ENCODE peak calls at places on chromosomes 16 and 17, in ten cellular contexts. D is hepatocyte, Z is HepG2, M is K562, W is fibroblast of lung, F is GM23248, J is mammary epithelial cell, S is GM23338, H is endothelial cell of umbilical vein, T is neural progenitor cell. V is an unnamed sample.

GRCh38 chr17:82661717-82662683 is 13.8 kb upstream of the WDR45B start:
- DNase-seq in H (no peak), Z (no peak), W (no peak), M (no peak), S (no peak), D (no peak), J (no peak), T (no peak), F (no peak), V (no peak)

GRCh38 chr16:588639-588888 is 1.3 kb upstream of the RAB40C start:
- DNase-seq in T (peak; percentile 81), W (peak; percentile 76), F (peak; percentile 92), M (no peak), D (peak; percentile 82), Z (no peak), H (peak; percentile 69), S (peak; percentile 78), J (peak; percentile 54), V (peak; percentile 25)

GRCh38 chr16:392450-393027 is 4.5 kb upstream of the NME4 start:
- DNase-seq in W (no peak), S (no peak), H (no peak), F (no peak), Z (no peak), J (no peak), D (no peak), T (no peak), M (no peak), V (no peak)

GRCh38 chr16:27827765-27828164 is 235.7 kb downstream of the GSG1L start:
- DNase-seq in D (no peak), W (no peak), Z (no peak), S (no peak), J (no peak), M (no peak), F (no peak), H (no peak), T (no peak), V (no peak)

GRCh38 chr17:81254955-81255717 is 16.0 kb downstream of the NDUFAF8 start:
- DNase-seq in M (peak; percentile 45), T (peak; percentile 76), Z (peak; percentile 45), S (peak; percentile 84), D (peak; percentile 89), F (peak; percentile 83), W (peak; percentile 77), J (no peak), H (peak; percentile 64), V (peak; percentile 77)

GRCh38 chr16:83552930-83553329 is 254.8 kb upstream of the HSBP1 start:
- DNase-seq in F (no peak), H (no peak), W (no peak), T (no peak), D (no peak), J (no peak), S (no peak), M (no peak), Z (no peak), V (no peak)

GRCh38 chr16:87648236-87648635 is 45.9 kb downstream of the JPH3 start:
- DNase-seq in F (peak; percentile 13), T (no peak), M (no peak), D (no peak), J (no peak), W (no peak), Z (no peak), H (no peak), S (no peak), V (no peak)

GRCh38 chr17:67469208-67469980 is 92.3 kb downstream of the PITPNC1 start:
- DNase-seq in T (no peak), M (no peak), H (no peak), F (no peak), D (peak; percentile 34), J (no peak), S (peak; percentile 37), Z (peak; percentile 36), W (peak; percentile 68), V (no peak)

GRCh38 chr17:78343099-78343432 is 16.8 kb downstream of the SOCS3 start:
- DNase-seq in Z (no peak), H (peak; percentile 48), T (no peak), S (peak; percentile 72), W (peak; percentile 94), M (no peak), D (peak; percentile 72), J (peak; percentile 74), F (peak; percentile 99), V (peak; percentile 79)

GRCh38 chr16:31333686-31334649 is 21.0 kb upstream of the ITGAX start:
- DNase-seq in H (no peak), D (peak; percentile 45), Z (peak; percentile 66), T (peak; percentile 43), S (peak; percentile 71), M (peak; percentile 61), W (no peak), F (peak; percentile 24), J (peak; percentile 17), V (peak; percentile 29)

GRCh38 chr17:77568540-77568939 is 390.0 kb upstream of the TNRC6C start:
- DNase-seq in T (no peak), D (no peak), S (no peak), M (no peak), H (no peak), J (no peak), Z (no peak), W (no peak), F (no peak), V (no peak)

GRCh38 chr16:29852654-29853053 is 10.4 kb downstream of the CDIPT start:
- DNase-seq in W (peak; percentile 31), M (no peak), T (no peak), F (peak; percentile 87), H (peak; percentile 81), J (no peak), S (no peak), Z (no peak), D (no peak), V (no peak)

GRCh38 chr17:3641014-3641413 is 4.5 kb downstream of the CTNS start:
- DNase-seq in T (no peak), D (no peak), H (no peak), S (peak; percentile 64), J (no peak), Z (no peak), M (no peak), W (no peak), F (no peak), V (no peak)

GRCh38 chr17:77423589-77424451 is 283.1 kb downstream of the SEC14L1 start:
- DNase-seq in T (no peak), S (no peak), J (peak; percentile 90), Z (no peak), M (no peak), F (peak; percentile 97), H (peak; percentile 97), D (peak; percentile 78), W (peak; percentile 97), V (peak; percentile 75)

DNA sequence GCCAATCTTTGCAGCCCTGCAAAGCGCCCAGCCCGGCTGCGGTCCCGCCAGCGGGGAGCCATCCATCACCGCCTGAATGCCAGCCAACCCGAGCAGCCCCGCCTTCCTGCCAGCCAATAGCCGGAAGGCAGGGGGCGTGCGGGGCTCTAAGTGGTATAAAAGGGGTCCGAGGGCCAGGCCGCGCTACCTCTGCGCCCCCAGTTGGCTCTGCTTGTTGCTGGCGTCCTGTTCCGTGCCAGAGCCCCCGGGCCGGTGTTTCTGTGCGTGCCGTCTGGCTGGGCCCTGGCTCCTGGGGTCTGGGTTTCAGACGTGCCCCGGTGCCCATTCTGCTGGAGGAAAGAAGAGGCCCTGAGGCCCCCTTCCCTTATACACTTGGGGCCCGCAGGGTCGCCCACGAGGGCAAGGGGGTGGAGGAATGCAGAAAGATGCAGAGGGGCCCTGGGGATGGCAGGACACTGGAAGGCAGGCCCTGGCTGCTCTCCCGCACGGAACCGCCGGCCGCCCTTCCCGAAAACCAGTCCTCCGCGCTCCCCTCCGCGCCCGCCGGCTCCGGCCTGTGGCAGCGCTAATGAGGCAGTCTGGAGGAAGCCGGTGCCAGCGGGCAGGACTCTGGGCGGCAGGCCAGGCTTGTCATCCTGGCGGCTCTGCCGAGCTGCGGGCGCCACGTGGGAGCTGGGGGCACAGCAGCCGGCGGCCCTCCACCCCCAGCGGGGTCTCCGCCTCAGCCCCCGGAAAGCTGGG is 14.0 kb downstream of the COPZ2 start:
- DNase-seq in Z (peak; percentile 50), W (peak; percentile 65), J (peak; percentile 83), D (peak; percentile 83), T (peak; percentile 93), S (peak; percentile 95), H (peak; percentile 62), M (no peak), F (peak; percentile 95), V (peak; percentile 94)
- TF ChIP-seq EZH2 in Z (no peak), W (no peak), J (no peak), D (peak; percentile 77), T (no peak), S (no peak), H (no peak), M (no peak), F (no peak), V (no peak)

GRCh38 chr17:80114758-80115157 is 13.4 kb downstream of the GAA start:
- DNase-seq in T (no peak), S (no peak), W (no peak), D (no peak), F (no peak), Z (no peak), M (no peak), H (no peak), J (no peak), V (no peak)
- H3K27ac ChIP-seq in T (no peak overlapping the region), S (no peak overlapping the region), W (no peak overlapping the region), D (no peak overlapping the region), F (no peak overlapping the region), Z (no peak overlapping the region), M (no peak overlapping the region), H (no peak overlapping the region), J (no peak overlapping the region), V (no peak overlapping the region)

DNA sequence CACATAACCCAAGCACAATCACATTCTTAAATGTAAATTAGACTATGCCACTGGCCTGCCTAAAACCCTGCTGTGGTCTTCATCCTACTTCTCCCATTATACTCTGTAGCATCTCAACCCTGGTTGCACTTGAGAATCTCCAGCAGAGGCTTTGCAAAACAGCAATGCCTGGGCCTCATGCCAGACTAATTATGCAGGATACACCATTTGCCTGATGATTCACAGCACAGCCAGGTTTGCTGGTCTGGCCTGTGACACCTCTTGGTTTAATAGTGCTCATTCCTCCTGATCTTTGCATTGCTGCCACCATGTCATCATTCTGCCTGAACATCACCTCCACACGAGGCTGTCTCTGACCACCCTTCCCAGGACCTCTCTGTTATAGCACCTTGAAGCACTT is 491.9 kb upstream of the TOM1L1 start:
- DNase-seq in S (no peak), D (peak; percentile 12), Z (no peak), J (peak; percentile 80), F (no peak), M (no peak), T (no peak), W (no peak), H (no peak), V (no peak)
- H3K4me3 ChIP-seq in S (no peak overlapping the region), D (no peak overlapping the region), Z (no peak overlapping the region), J (no peak overlapping the region), F (no peak overlapping the region), M (no peak overlapping the region), T (no peak overlapping the region), W (no peak overlapping the region), H (no peak overlapping the region), V (no peak overlapping the region)

DNA sequence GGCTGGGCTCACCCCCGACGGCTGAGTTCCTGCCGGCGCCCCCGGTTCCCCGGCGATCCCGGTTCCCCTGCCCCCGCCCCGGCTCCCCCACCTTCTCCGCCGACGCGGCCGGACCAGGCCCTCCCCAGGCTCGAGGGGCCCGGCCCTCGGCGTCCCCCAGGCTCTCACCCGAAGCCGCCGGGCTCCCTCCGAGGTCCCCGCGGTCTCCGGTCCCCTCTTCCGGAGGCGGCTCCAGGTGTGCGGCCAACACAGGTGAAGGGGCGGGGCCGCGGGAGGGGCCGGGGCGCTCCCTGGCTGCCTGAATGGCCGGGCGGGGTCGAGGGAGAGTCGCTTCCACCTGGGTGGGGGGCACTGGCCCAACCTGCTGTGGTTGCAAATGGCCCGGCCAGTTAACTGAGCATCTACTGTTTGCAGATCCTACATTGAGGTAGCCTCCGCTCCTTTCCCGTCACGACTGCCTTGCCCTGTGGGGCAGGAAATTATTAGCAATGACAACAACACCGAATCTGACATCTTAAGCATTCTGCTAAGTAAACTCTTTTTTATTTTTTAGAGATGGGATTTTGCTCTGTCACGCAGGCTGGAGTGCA is at the start of gene BICDL2:
- DNase-seq in Z (no peak), T (no peak), W (no peak), H (no peak), M (no peak), J (no peak), S (peak; percentile 93), F (no peak), D (peak; percentile 75), V (peak; percentile 21)
- TF ChIP-seq EZH2 in Z (no peak), T (peak; percentile 99), W (peak; percentile 97), H (peak; percentile 42), M (peak; percentile 90), J (no peak), S (no peak), F (no peak), D (no peak), V (no peak)

V was measured in PC-3.